ENCODE peak calls at places on chromosomes 4 and X, in five cellular contexts. One of them, this sample, is unnamed.
A peak's percentile ranks its signal among the peaks of the same experiment; 100 is the strongest.

GRCh38 chrX:17805120-17805519 is 56.0 kb downstream of the RAI2 start:
- DNase-seq in B cell: no peak
- DNase-seq in OCI-LY7: no peak
- DNase-seq in activated T-cell treated with anti-CD3 and anti-CD28 coated beads for 1 hour: no peak
- DNase-seq in HEK293T: peak; percentile 53
- DNase-seq in this sample: no peak

GRCh38 chr4:6121276-6121850 is 79.0 kb downstream of the JAKMIP1 start:
- DNase-seq in B cell: no peak
- DNase-seq in OCI-LY7: no peak
- DNase-seq in activated T-cell treated with anti-CD3 and anti-CD28 coated beads for 1 hour: no peak
- DNase-seq in HEK293T: no peak
- DNase-seq in this sample: no peak

GRCh38 chr4:155578726-155579385 is 87.8 kb upstream of the GUCY1A1 start:
- DNase-seq in B cell: no peak
- DNase-seq in OCI-LY7: no peak
- DNase-seq in activated T-cell treated with anti-CD3 and anti-CD28 coated beads for 1 hour: no peak
- DNase-seq in HEK293T: no peak
- DNase-seq in this sample: no peak

GRCh38 chr4:56261027-56261426 is 126.3 kb downstream of the AASDH start:
- DNase-seq in B cell: no peak
- DNase-seq in OCI-LY7: no peak
- DNase-seq in activated T-cell treated with anti-CD3 and anti-CD28 coated beads for 1 hour: peak; percentile 1
- DNase-seq in HEK293T: no peak
- DNase-seq in this sample: no peak

GRCh38 chr4:163536101-163536500 is 41.6 kb downstream of the TMA16 start:
- DNase-seq in B cell: no peak
- DNase-seq in OCI-LY7: no peak
- DNase-seq in activated T-cell treated with anti-CD3 and anti-CD28 coated beads for 1 hour: no peak
- DNase-seq in HEK293T: no peak
- DNase-seq in this sample: no peak

GRCh38 chr4:39043058-39043696 is 11.0 kb upstream of the TMEM156 start:
- DNase-seq in B cell: no peak
- DNase-seq in OCI-LY7: no peak
- DNase-seq in activated T-cell treated with anti-CD3 and anti-CD28 coated beads for 1 hour: no peak
- DNase-seq in HEK293T: no peak
- DNase-seq in this sample: no peak

GRCh38 chr4:155809835-155810234 is 51.0 kb downstream of the GUCY1B1 start:
- DNase-seq in B cell: peak; percentile 46
- DNase-seq in OCI-LY7: peak; percentile 65
- DNase-seq in activated T-cell treated with anti-CD3 and anti-CD28 coated beads for 1 hour: no peak
- DNase-seq in HEK293T: peak; percentile 58
- DNase-seq in this sample: no peak

GRCh38 chr4:150366487-150366999 is 215.4 kb upstream of the MAB21L2 start:
- DNase-seq in B cell: no peak
- DNase-seq in OCI-LY7: no peak
- DNase-seq in activated T-cell treated with anti-CD3 and anti-CD28 coated beads for 1 hour: no peak
- DNase-seq in HEK293T: peak; percentile 9
- DNase-seq in this sample: no peak

GRCh38 chr4:3412257-3413020 is 29.3 kb upstream of the HGFAC start:
- DNase-seq in B cell: no peak
- DNase-seq in OCI-LY7: no peak
- DNase-seq in activated T-cell treated with anti-CD3 and anti-CD28 coated beads for 1 hour: no peak
- DNase-seq in HEK293T: no peak
- DNase-seq in this sample: no peak

GRCh38 chr4:19532120-19532848 is 719.4 kb upstream of the SLIT2 start:
- DNase-seq in B cell: no peak
- DNase-seq in OCI-LY7: no peak
- DNase-seq in activated T-cell treated with anti-CD3 and anti-CD28 coated beads for 1 hour: no peak
- DNase-seq in HEK293T: no peak
- DNase-seq in this sample: no peak

GRCh38 chrX:71532078-71532752 is 689 bp upstream of the OGT start:
- DNase-seq in B cell: peak; percentile 49
- DNase-seq in OCI-LY7: peak; percentile 45
- DNase-seq in activated T-cell treated with anti-CD3 and anti-CD28 coated beads for 1 hour: no peak
- DNase-seq in HEK293T: peak; percentile 18
- DNase-seq in this sample: peak; percentile 36

GRCh38 chr4:174592985-174593335 is 70.7 kb upstream of the HPGD start:
- DNase-seq in B cell: no peak
- DNase-seq in OCI-LY7: no peak
- DNase-seq in activated T-cell treated with anti-CD3 and anti-CD28 coated beads for 1 hour: no peak
- DNase-seq in HEK293T: no peak
- DNase-seq in this sample: no peak

GRCh38 chr4:152278505-152279301 is 257.2 kb downstream of the FBXW7 start:
- DNase-seq in B cell: no peak
- DNase-seq in OCI-LY7: no peak
- DNase-seq in activated T-cell treated with anti-CD3 and anti-CD28 coated beads for 1 hour: no peak
- DNase-seq in HEK293T: no peak
- DNase-seq in this sample: no peak

GRCh38 chrX:115367455-115367854 is 77.9 kb downstream of the LUZP4 start:
- DNase-seq in B cell: no peak
- DNase-seq in OCI-LY7: no peak
- DNase-seq in activated T-cell treated with anti-CD3 and anti-CD28 coated beads for 1 hour: no peak
- DNase-seq in HEK293T: no peak
- DNase-seq in this sample: no peak

GRCh38 chr4:47031011-47031678 is at the start of gene GABRB1:
- DNase-seq in B cell: no peak
- DNase-seq in OCI-LY7: no peak
- DNase-seq in activated T-cell treated with anti-CD3 and anti-CD28 coated beads for 1 hour: no peak
- DNase-seq in HEK293T: peak; percentile 7
- DNase-seq in this sample: no peak

GRCh38 chr4:151581575-151581974 is 172.6 kb downstream of the FHIP1A start:
- DNase-seq in B cell: no peak
- DNase-seq in OCI-LY7: no peak
- DNase-seq in activated T-cell treated with anti-CD3 and anti-CD28 coated beads for 1 hour: no peak
- DNase-seq in HEK293T: no peak
- DNase-seq in this sample: no peak